ENCODE peak calls at places on chromosome 20, in four cellular contexts. S is H7; T is AG04449; Z is activated naive CD8-positive, alpha-beta T cell treated with anti-CD3 and anti-CD28 coated beads for 36 hours. B is an unnamed sample.

GRCh38 chr20:58991720-58992119 is 10.7 kb downstream of the NELFCD start:
- DNase-seq in Z (no peak), T (no peak), S (no peak), B (no peak)

GRCh38 chr20:48716541-48716940 is 111.3 kb downstream of the PREX1 start:
- DNase-seq in S (no peak), T (no peak), Z (no peak), B (no peak)

GRCh38 chr20:4076671-4077070 is 61.3 kb upstream of the RNF24 start:
- DNase-seq in T (peak), Z (no peak), S (no peak), B (no peak)

GRCh38 chr20:10524034-10524476 is 89.0 kb downstream of the SLX4IP start:
- DNase-seq in T (no peak), S (peak), Z (no peak), B (peak)

GRCh38 chr20:60752741-60753420 is 499.2 kb upstream of the CDH4 start:
- DNase-seq in T (no peak), Z (no peak), S (no peak), B (no peak)

GRCh38 chr20:56566621-56567020 is 33.6 kb downstream of the FAM209B start:
- DNase-seq in Z (no peak), S (no peak), T (no peak), B (no peak)

GRCh38 chr20:63837475-63837874 is 6.4 kb upstream of the ZBTB46 start:
- DNase-seq in S (no peak), Z (no peak), T (no peak), B (no peak)

GRCh38 chr20:56897318-56897962 is 268.3 kb downstream of the TFAP2C start:
- DNase-seq in T (no peak), S (peak), Z (no peak), B (no peak)

GRCh38 chr20:9483131-9483530 is 31.3 kb upstream of the LAMP5 start:
- DNase-seq in T (no peak), Z (no peak), S (no peak), B (no peak)

GRCh38 chr20:60066438-60066823 is 108.2 kb downstream of the CDH26 start:
- DNase-seq in S (no peak), T (no peak), Z (no peak), B (no peak)

GRCh38 chr20:44017905-44018683 is 103.4 kb downstream of the TOX2 start:
- DNase-seq in Z (no peak), T (peak), S (no peak), B (peak)

GRCh38 chr20:25136643-25137559 is 55.0 kb upstream of the VSX1 start:
- DNase-seq in T (peak), S (no peak), Z (no peak), B (no peak)

GRCh38 chr20:62122659-62123449 is 579 bp downstream of the LSM14B start:
- DNase-seq in T (no peak), S (peak), Z (peak), B (peak)

GRCh38 chr20:62740286-62741141 is 31.9 kb downstream of the NTSR1 start:
- DNase-seq in S (no peak), T (peak), Z (peak), B (no peak)

GRCh38 chr20:52484438-52484837 is 292.9 kb upstream of the ZFP64 start:
- DNase-seq in Z (no peak), T (peak), S (no peak), B (no peak)

GRCh38 chr20:41563087-41563486 is 55.1 kb downstream of the CHD6 start:
- DNase-seq in S (no peak), Z (no peak), T (no peak), B (no peak)

GRCh38 chr20:47981242-47981641 is 196.0 kb upstream of the SULF2 start:
- DNase-seq in Z (no peak), S (no peak), T (no peak), B (no peak)

B was measured in COR-L47.